ENCODE peak calls at places on chromosomes 6 and 20, in four cellular contexts. U is upper lobe of left lung, O is ovary, C is tibial nerve. Z is an unnamed sample.

GRCh38 chr20:9331707-9332435 is 182.5 kb upstream of the LAMP5 start:
- DNase-seq in U (no peak), O (no peak), C (no peak), Z (no peak)

GRCh38 chr6:2061880-2062279 is 183.5 kb downstream of the GMDS start:
- DNase-seq in U (no peak), O (no peak), C (no peak), Z (no peak)

GRCh38 chr6:42962502-42963178 is 2.1 kb downstream of the GNMT start:
- DNase-seq in U (no peak), O (no peak), C (no peak), Z (no peak)

GRCh38 chr6:41097467-41098090 is 24.8 kb downstream of the NFYA start:
- DNase-seq in U (no peak), O (no peak), C (no peak), Z (no peak)

GRCh38 chr20:58331961-58332551 is 22.5 kb downstream of the RAB22A start:
- DNase-seq in U (no peak), O (no peak), C (no peak), Z (no peak)

GRCh38 chr20:43863330-43863729 is 51.3 kb upstream of the TOX2 start:
- DNase-seq in U (no peak), O (no peak), C (no peak), Z (no peak)

GRCh38 chr6:44182911-44183390 is 24.3 kb downstream of the CAPN11 start:
- DNase-seq in U (no peak), O (no peak), C (no peak), Z (no peak)

GRCh38 chr6:17494177-17494576 is 100.8 kb downstream of the CAP2 start:
- DNase-seq in U (no peak), O (no peak), C (no peak), Z (no peak)

GRCh38 chr20:2794202-2794748 is 6.2 kb downstream of the CPXM1 start:
- DNase-seq in U (no peak), O (no peak), C (no peak), Z (no peak)

GRCh38 chr20:64079273-64080012 is at the start of gene RGS19:
- DNase-seq in U (peak), O (peak), C (peak), Z (peak)

GRCh38 chr20:62951896-62952372 is 575 bp upstream of the SLC17A9 start:
- DNase-seq in U (no peak), O (no peak), C (no peak), Z (no peak)

GRCh38 chr6:7273709-7274108 is 39.3 kb downstream of the SSR1 start:
- DNase-seq in U (no peak), O (no peak), C (no peak), Z (no peak)

GRCh38 chr6:20652276-20652675 is 118.0 kb downstream of the CDKAL1 start:
- DNase-seq in U (no peak), O (no peak), C (no peak), Z (no peak)

GRCh38 chr6:99608886-99609482 is 2.4 kb downstream of the PRDM13 start:
- DNase-seq in U (no peak), O (no peak), C (no peak), Z (no peak)

GRCh38 chr20:13102689-13103088 is 93.9 kb downstream of the SPTLC3 start:
- DNase-seq in U (no peak), O (no peak), C (no peak), Z (no peak)

GRCh38 chr20:6231551-6231950 is 108.7 kb upstream of the FERMT1 start:
- DNase-seq in U (no peak), O (no peak), C (no peak), Z (no peak)

GRCh38 chr6:113758725-113759576 is 98.2 kb upstream of the MARCKS start:
- DNase-seq in U (no peak), O (no peak), C (no peak), Z (no peak)

GRCh38 chr20:57092112-57092899 is 174.1 kb downstream of the BMP7 start:
- DNase-seq in U (peak), O (no peak), C (peak), Z (peak)

GRCh38 chr6:52910091-52910490 is 593 bp upstream of the GSTA3 start:
- DNase-seq in U (no peak), O (no peak), C (no peak), Z (no peak)

DNA sequence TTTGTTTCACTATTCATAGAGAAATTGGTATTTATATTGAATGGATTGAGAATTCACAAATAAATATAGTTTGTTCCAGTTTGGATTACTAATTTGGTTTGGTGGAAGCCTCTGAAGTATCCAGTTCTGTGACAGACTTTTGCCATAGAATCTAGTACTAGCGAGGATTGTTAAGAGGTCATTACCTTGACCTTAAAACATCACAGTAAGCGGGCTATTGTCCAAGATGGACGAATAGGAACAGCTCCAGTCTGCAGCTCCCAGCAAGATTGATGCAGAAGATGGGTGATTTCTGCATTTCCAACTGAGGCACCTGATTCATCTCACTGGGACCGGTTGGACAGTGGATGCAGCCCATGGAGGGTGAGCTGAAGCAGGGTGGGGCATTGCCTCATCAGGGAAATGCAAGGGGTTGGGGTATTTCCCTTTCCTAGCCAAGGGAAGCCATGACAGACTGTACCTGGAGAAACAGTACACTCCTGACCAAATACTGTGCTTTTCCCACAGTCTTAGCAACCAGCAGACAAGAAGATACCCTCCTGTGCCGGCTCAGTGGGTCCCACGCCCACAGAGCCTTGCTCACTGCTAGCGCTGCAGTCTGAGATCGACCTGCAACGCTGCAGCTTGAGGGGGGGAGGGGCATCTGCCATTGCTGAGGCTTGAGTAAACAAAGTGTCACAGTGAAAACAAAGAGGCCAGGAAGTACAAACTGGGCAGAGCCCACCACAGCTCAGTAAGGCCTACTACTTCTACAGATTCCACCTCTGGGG is 66.4 kb upstream of the NEDD9 start:
- DNase-seq in U (no peak), O (no peak), C (no peak), Z (no peak)
- H3K27ac ChIP-seq in U (peak), O (no peak), C (no peak), Z (no peak)

GRCh38 chr6:16391451-16391912 is 153.1 kb downstream of the GMPR start:
- DNase-seq in U (no peak), O (no peak), C (no peak), Z (no peak)
- H3K27ac ChIP-seq in U (no peak), O (peak), C (peak), Z (no peak)

GRCh38 chr6:3946779-3947178 is 97.6 kb downstream of the FAM50B start:
- DNase-seq in U (no peak), O (no peak), C (no peak), Z (no peak)
- H3K27ac ChIP-seq in U (no peak), O (no peak), C (no peak), Z (no peak)

GRCh38 chr6:3425574-3425973 is 31.3 kb downstream of the SLC22A23 start:
- DNase-seq in U (no peak), O (no peak), C (no peak), Z (no peak)
- H3K27ac ChIP-seq in U (no peak), O (no peak), C (no peak), Z (no peak)

GRCh38 chr6:143936986-143937765 is 70.9 kb downstream of the PLAGL1 start:
- DNase-seq in U (no peak), O (no peak), C (no peak), Z (no peak)
- H3K27ac ChIP-seq in U (no peak), O (no peak), C (no peak), Z (no peak)

DNA sequence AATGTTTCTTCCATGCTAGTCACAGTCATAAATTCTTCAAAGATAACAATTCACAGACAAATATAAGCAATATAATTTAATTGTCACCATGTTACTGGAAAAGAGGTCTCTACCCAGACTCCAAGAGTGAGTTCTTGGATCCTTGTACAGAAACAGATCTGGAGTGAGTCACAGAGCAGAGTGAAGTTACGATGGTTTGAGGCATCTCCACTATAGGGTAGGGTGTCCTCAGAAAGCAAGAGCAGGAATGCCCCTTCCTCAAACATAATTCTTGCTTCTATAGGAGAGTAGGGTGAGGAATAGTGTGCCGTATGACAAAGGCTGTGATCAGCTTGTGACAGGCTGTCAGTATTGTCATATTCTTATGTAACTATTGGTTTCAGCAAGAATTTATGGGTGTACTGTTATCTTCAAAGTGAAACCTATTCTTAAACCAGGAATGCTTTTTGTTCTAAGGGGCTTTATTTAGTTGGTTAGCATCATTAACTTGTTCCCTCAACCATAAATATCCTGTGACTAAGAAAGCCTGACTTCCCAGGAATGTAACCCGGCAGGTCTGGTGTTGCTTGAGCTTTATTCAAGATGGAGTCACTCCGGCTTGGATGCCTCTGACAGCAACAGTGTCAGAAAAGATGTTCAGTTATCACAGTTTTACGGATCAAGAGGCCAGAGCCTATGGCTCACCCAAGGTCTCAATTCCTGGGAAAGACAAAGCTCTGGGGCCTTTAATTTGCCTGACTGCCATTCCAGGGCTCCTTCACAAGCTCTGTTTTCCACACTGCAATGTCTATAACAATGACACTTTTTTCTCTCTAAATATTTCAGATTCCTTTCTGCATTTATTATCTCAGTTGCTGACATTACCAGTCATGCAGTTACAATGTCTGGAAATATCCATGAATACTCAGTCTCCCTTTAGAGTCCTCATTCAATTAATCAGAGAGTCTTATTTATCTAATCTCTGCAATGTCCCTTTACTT is 298.6 kb downstream of the C6orf118 start:
- DNase-seq in U (no peak), O (no peak), C (no peak), Z (no peak)
- H3K27ac ChIP-seq in U (no peak), O (no peak), C (no peak), Z (no peak)

GRCh38 chr6:27228963-27229477 is 18.5 kb upstream of the PRSS16 start:
- DNase-seq in U (no peak), O (no peak), C (no peak), Z (no peak)
- H3K27ac ChIP-seq in U (no peak), O (no peak), C (no peak), Z (no peak)

GRCh38 chr6:159973951-159974350 is 5.1 kb downstream of the IGF2R start:
- DNase-seq in U (no peak), O (no peak), C (no peak), Z (no peak)

GRCh38 chr6:159971341-159972178 is 2.7 kb downstream of the IGF2R start:
- DNase-seq in U (no peak), O (no peak), C (no peak), Z (no peak)

GRCh38 chr6:159974932-159975331 is 6.0 kb downstream of the IGF2R start:
- DNase-seq in U (no peak), O (no peak), C (no peak), Z (no peak)

GRCh38 chr6:159972506-159973268 is 3.8 kb downstream of the IGF2R start:
- DNase-seq in U (no peak), O (no peak), C (no peak), Z (no peak)

DNA sequence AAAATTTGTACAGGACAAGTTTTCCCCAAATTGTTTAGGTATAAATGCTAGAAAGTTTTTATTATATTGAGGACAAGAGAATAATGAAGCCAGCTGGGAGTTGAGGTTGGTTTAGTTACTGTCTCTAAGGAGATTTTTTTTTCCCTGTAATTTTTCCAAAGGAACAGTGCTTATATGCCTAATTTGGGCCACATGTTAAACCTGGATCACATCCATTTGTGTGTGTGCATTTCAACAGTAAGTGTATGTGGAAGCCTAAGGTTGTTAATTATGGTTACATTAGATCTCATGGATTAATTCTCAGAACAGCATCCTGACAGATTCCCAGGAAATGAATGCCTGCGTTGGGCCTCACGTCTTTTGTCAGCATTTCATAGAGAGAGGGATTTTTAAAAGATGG is 4.5 kb downstream of the IGF2R start:
- DNase-seq in U (no peak), O (no peak), C (no peak), Z (no peak)
- H3K27ac ChIP-seq in U (peak), O (no peak), C (peak), Z (no peak)

GRCh38 chr6:33781105-33781975 is 7.6 kb downstream of the LEMD2 start:
- DNase-seq in U (no peak), O (no peak), C (no peak), Z (no peak)

GRCh38 chr6:33778475-33779121 is 10.3 kb downstream of the LEMD2 start:
- DNase-seq in U (no peak), O (no peak), C (no peak), Z (no peak)

GRCh38 chr6:33777716-33778474 is 11.0 kb downstream of the LEMD2 start:
- DNase-seq in U (no peak), O (no peak), C (no peak), Z (no peak)

GRCh38 chr6:33779305-33779704 is 9.6 kb downstream of the LEMD2 start:
- DNase-seq in U (no peak), O (no peak), C (no peak), Z (no peak)

GRCh38 chr6:33779895-33780294 is 9.0 kb downstream of the LEMD2 start:
- DNase-seq in U (no peak), O (no peak), C (no peak), Z (no peak)
- H3K27ac ChIP-seq in U (no peak), O (no peak), C (no peak), Z (no peak)